ENCODE peak calls at places on chromosome 13, in five cellular contexts. D, U, Z, G and J are unnamed samples.

GRCh38 chr13:67225252-67226159 is 4.6 kb downstream of the PCDH9 start:
- DNase-seq in D (no peak), U (no peak), Z (no peak), G (no peak), J (no peak)

GRCh38 chr13:102443234-102443633 is 41.4 kb upstream of the FGF14 start:
- DNase-seq in D (no peak), U (no peak), Z (no peak), G (no peak), J (no peak)

GRCh38 chr13:27339299-27339698 is 68.7 kb downstream of the RASL11A start:
- DNase-seq in D (no peak), U (no peak), Z (no peak), G (peak), J (peak)

GRCh38 chr13:77506874-77507273 is 28.6 kb upstream of the SCEL start:
- DNase-seq in D (no peak), U (no peak), Z (no peak), G (no peak), J (no peak)

GRCh38 chr13:81487151-81487550 is 1146.2 kb upstream of the SPRY2 start:
- DNase-seq in D (no peak), U (no peak), Z (no peak), G (no peak), J (no peak)

GRCh38 chr13:37457594-37457993 is 141.0 kb downstream of the POSTN start:
- DNase-seq in D (no peak), U (no peak), Z (no peak), G (no peak), J (no peak)

GRCh38 chr13:94195715-94196114 is 283.8 kb downstream of the DCT start:
- DNase-seq in D (no peak), U (no peak), Z (no peak), G (no peak), J (no peak)

GRCh38 chr13:25329706-25330105 is 28.3 kb downstream of the NUP58 start:
- DNase-seq in D (no peak), U (no peak), Z (no peak), G (no peak), J (no peak)

GRCh38 chr13:28338202-28338601 is 156.7 kb downstream of the FLT1 start:
- DNase-seq in D (no peak), U (no peak), Z (no peak), G (no peak), J (no peak)

GRCh38 chr13:77832339-77833100 is 86.1 kb downstream of the EDNRB start:
- DNase-seq in D (no peak), U (no peak), Z (no peak), G (no peak), J (no peak)

GRCh38 chr13:66657165-66657895 is 572.8 kb downstream of the PCDH9 start:
- DNase-seq in D (peak), U (no peak), Z (peak), G (no peak), J (no peak)

GRCh38 chr13:103140001-103140671 is 73.9 kb upstream of the SLC10A2 start:
- DNase-seq in D (no peak), U (no peak), Z (no peak), G (peak), J (peak)

GRCh38 chr13:99677388-99677951 is 176.2 kb downstream of the TM9SF2 start:
- DNase-seq in D (no peak), U (no peak), Z (no peak), G (no peak), J (no peak)

GRCh38 chr13:73173160-73173905 is 114.5 kb downstream of the KLF5 start:
- DNase-seq in D (no peak), U (no peak), Z (no peak), G (no peak), J (no peak)

GRCh38 chr13:48223016-48223385 is 10.0 kb upstream of the ITM2B start:
- DNase-seq in D (no peak), U (no peak), Z (no peak), G (no peak), J (no peak)

GRCh38 chr13:66618702-66619101 is 611.4 kb downstream of the PCDH9 start:
- DNase-seq in D (no peak), U (no peak), Z (no peak), G (no peak), J (peak)

GRCh38 chr13:75494491-75494890 is 12.5 kb upstream of the TBC1D4 start:
- DNase-seq in D (no peak), U (no peak), Z (no peak), G (no peak), J (no peak)

GRCh38 chr13:36778083-36778671 is 40.8 kb upstream of the RFXAP start:
- DNase-seq in D (no peak), U (no peak), Z (no peak), G (no peak), J (no peak)

GRCh38 chr13:105599477-105600037 is 935.9 kb downstream of the EFNB2 start:
- DNase-seq in D (no peak), U (no peak), Z (no peak), G (no peak), J (no peak)

GRCh38 chr13:42377640-42378382 is 105.9 kb downstream of the AKAP11 start:
- DNase-seq in D (no peak), U (peak), Z (no peak), G (peak), J (peak)

GRCh38 chr13:107678075-107678689 is 537.2 kb downstream of the LIG4 start:
- DNase-seq in D (no peak), U (no peak), Z (no peak), G (no peak), J (no peak)

GRCh38 chr13:65959305-65959704 is 1270.8 kb downstream of the PCDH9 start:
- DNase-seq in D (no peak), U (no peak), Z (no peak), G (no peak), J (no peak)

GRCh38 chr13:90500569-90500968 is 846.9 kb upstream of the MIR17HG start:
- DNase-seq in D (no peak), U (no peak), Z (no peak), G (no peak), J (no peak)

GRCh38 chr13:111115051-111115840 is at the start of gene ARHGEF7:
- DNase-seq in D (peak), U (no peak), Z (no peak), G (no peak), J (peak)

GRCh38 chr13:21060827-21061076 is 634 bp downstream of the LATS2 start:
- DNase-seq in D (peak), U (no peak), Z (no peak), G (no peak), J (no peak)

GRCh38 chr13:84130739-84131138 is 248.5 kb upstream of the SLITRK1 start:
- DNase-seq in D (no peak), U (no peak), Z (no peak), G (no peak), J (no peak)

GRCh38 chr13:44815507-44816074 is 173.7 kb downstream of the NUFIP1 start:
- DNase-seq in D (no peak), U (no peak), Z (no peak), G (peak), J (peak)

GRCh38 chr13:100808330-100808729 is 133.7 kb upstream of the TMTC4 start:
- DNase-seq in D (no peak), U (no peak), Z (no peak), G (no peak), J (no peak)

GRCh38 chr13:88246239-88246638 is 575.1 kb downstream of the SLITRK5 start:
- DNase-seq in D (no peak), U (no peak), Z (no peak), G (no peak), J (no peak)

GRCh38 chr13:75458696-75459422 is 23.1 kb downstream of the TBC1D4 start:
- DNase-seq in D (peak), U (peak), Z (peak), G (no peak), J (peak)

GRCh38 chr13:99124695-99125334 is 75.8 kb upstream of the UBAC2 start:
- DNase-seq in D (no peak), U (peak), Z (no peak), G (peak), J (peak)

GRCh38 chr13:83057119-83057518 is 825.2 kb downstream of the SLITRK1 start:
- DNase-seq in D (no peak), U (no peak), Z (no peak), G (no peak), J (no peak)

GRCh38 chr13:33798023-33798422 is 19.9 kb upstream of the RFC3 start:
- DNase-seq in D (no peak), U (no peak), Z (no peak), G (no peak), J (no peak)

GRCh38 chr13:33796095-33796494 is 21.9 kb upstream of the RFC3 start:
- DNase-seq in D (no peak), U (no peak), Z (no peak), G (no peak), J (no peak)

GRCh38 chr13:33800646-33801186 is 17.2 kb upstream of the RFC3 start:
- DNase-seq in D (no peak), U (no peak), Z (no peak), G (no peak), J (no peak)

GRCh38 chr13:33797622-33798021 is 20.3 kb upstream of the RFC3 start:
- DNase-seq in D (no peak), U (no peak), Z (no peak), G (no peak), J (no peak)

GRCh38 chr13:33799950-33800592 is 17.9 kb upstream of the RFC3 start:
- DNase-seq in D (no peak), U (no peak), Z (no peak), G (no peak), J (no peak)
- TF ChIP-seq CTCF in D (peak), U (peak), Z (peak), G (peak), J (peak)

GRCh38 chr13:30020726-30021312 is 170.4 kb upstream of the UBL3 start:
- DNase-seq in D (no peak), U (no peak), Z (no peak), G (no peak), J (no peak)

GRCh38 chr13:30021611-30022010 is 171.2 kb upstream of the UBL3 start:
- DNase-seq in D (no peak), U (no peak), Z (no peak), G (no peak), J (no peak)

GRCh38 chr13:30016398-30016797 is 166.0 kb upstream of the UBL3 start:
- DNase-seq in D (no peak), U (no peak), Z (peak), G (no peak), J (no peak)

GRCh38 chr13:30019648-30020626 is 169.5 kb upstream of the UBL3 start:
- DNase-seq in D (no peak), U (no peak), Z (no peak), G (no peak), J (no peak)

GRCh38 chr13:30017880-30018279 is 167.5 kb upstream of the UBL3 start:
- DNase-seq in D (no peak), U (no peak), Z (no peak), G (no peak), J (no peak)
- TF ChIP-seq CTCF in D (no peak), U (no peak), Z (no peak), G (no peak), J (no peak)

GRCh38 chr13:97577026-97577425 is 143.1 kb downstream of the RAP2A start:
- DNase-seq in D (no peak), U (no peak), Z (no peak), G (no peak), J (no peak)

GRCh38 chr13:97573011-97573410 is 139.0 kb downstream of the RAP2A start:
- DNase-seq in D (no peak), U (no peak), Z (no peak), G (no peak), J (no peak)

GRCh38 chr13:97574926-97575325 is 141.0 kb downstream of the RAP2A start:
- DNase-seq in D (peak), U (no peak), Z (peak), G (peak), J (peak)
- TF ChIP-seq CTCF in D (peak), U (peak), Z (peak), G (no peak), J (peak)

GRCh38 chr13:113245858-113246791 is 36.7 kb downstream of the CUL4A start:
- DNase-seq in D (no peak), U (no peak), Z (no peak), G (no peak), J (no peak)
- TF ChIP-seq CTCF in D (no peak), U (peak), Z (no peak), G (no peak), J (no peak)

GRCh38 chr13:23087884-23088283 is 92.9 kb upstream of the SGCG start:
- DNase-seq in D (no peak), U (no peak), Z (no peak), G (peak), J (peak)
- TF ChIP-seq CTCF in D (peak), U (peak), Z (no peak), G (peak), J (peak)

DNA sequence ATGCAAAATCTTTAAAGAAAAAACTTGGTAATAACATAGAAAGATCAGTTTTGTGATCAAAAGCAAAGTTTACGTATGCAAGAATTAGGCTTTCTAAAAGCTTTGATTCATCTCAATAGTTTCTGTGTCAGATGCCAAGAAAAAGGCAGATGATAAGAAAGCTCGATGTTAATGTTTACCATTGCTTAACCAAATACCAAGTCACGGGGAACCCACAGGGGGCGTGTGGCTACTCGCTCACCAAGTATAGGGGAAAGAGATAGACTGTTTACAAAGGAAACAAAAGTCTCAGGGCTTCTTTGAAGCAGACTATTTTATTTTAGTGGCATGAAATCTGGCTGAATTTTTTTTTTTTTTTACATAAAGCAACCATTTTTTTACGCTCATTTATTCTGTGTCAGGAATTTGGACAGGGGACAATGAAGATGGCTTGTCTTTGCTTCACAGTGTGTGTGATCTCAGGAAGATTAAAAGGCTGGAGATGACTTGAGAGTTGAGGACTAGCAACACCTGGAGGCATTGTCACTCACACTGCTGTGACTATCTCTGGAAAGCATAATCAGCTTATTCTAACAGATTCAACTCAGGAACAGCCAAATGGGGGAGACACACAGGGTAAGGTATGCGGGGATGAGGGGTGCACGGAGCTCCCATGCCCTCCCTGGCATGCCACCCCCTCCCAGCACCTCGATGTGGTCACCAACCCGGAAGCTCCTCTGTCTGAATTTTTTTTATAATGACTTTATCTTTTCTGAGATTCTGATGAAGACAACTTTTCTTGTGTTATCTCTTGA is 24.9 kb downstream of the RCBTB1 start:
- DNase-seq in D (no peak), U (no peak), Z (no peak), G (peak), J (no peak)
- TF ChIP-seq CTCF in D (peak), U (no peak), Z (no peak), G (no peak), J (no peak)